ENCODE peak calls at places on chromosomes 12 and 14, in ten cellular contexts. M, J, T, C, K, W, G, V, S and L are unnamed samples.

GRCh38 chr12:57182918-57183575 is 33.5 kb upstream of the NXPH4 start:
- DNase-seq in C (peak), G (peak), W (peak), T (peak), S (peak), K (peak), V (peak), J (peak), M (peak), L (peak)

GRCh38 chr12:43057561-43057960 is 468.0 kb upstream of the PRICKLE1 start:
- DNase-seq in S (no peak), V (no peak), W (no peak), K (no peak), M (no peak), T (no peak), J (peak), C (peak), G (no peak), L (no peak)

GRCh38 chr12:93015970-93016751 is 87.1 kb upstream of the EEA1 start:
- DNase-seq in W (no peak), G (no peak), M (no peak), V (no peak), T (no peak), S (no peak), K (no peak), C (peak), J (peak), L (no peak)

GRCh38 chr12:110249716-110250225 is 31.3 kb upstream of the ATP2A2 start:
- DNase-seq in K (no peak), C (no peak), T (no peak), M (no peak), G (no peak), J (no peak), W (no peak), S (no peak), V (peak), L (no peak)

GRCh38 chr14:73237786-73238261 is 518 bp downstream of the PAPLN start:
- DNase-seq in J (no peak), G (no peak), M (no peak), C (no peak), V (no peak), K (peak), S (no peak), W (no peak), T (no peak), L (no peak)

GRCh38 chr12:85831327-85831990 is 4.8 kb downstream of the RASSF9 start:
- DNase-seq in V (no peak), S (no peak), G (no peak), W (no peak), C (no peak), J (no peak), T (no peak), M (no peak), K (no peak), L (no peak)

GRCh38 chr12:119989619-119990381 is 764 bp downstream of the BICDL1 start:
- DNase-seq in V (peak), G (peak), M (peak), J (peak), S (peak), K (peak), T (peak), W (no peak), C (peak), L (peak)

GRCh38 chr12:107400686-107401447 is 284.7 kb upstream of the PWP1 start:
- DNase-seq in S (no peak), M (peak), T (no peak), J (peak), K (peak), V (peak), W (no peak), G (no peak), C (no peak), L (no peak)

GRCh38 chr12:108201808-108202207 is 72.7 kb downstream of the WSCD2 start:
- DNase-seq in W (no peak), M (no peak), G (no peak), C (no peak), J (no peak), V (no peak), S (no peak), T (no peak), K (no peak), L (no peak)

GRCh38 chr14:66746316-66747006 is 238.5 kb downstream of the GPHN start:
- DNase-seq in J (peak), M (peak), K (no peak), W (no peak), C (peak), G (no peak), S (peak), V (no peak), T (peak), L (no peak)

GRCh38 chr12:57893460-57894353 is 47.2 kb upstream of the CTDSP2 start:
- DNase-seq in C (no peak), M (peak), K (peak), T (peak), G (no peak), S (peak), V (peak), W (peak), J (peak), L (no peak)